ENCODE peak calls at places on chromosomes 2 and 18, in five cellular contexts. U is Peyer's patch, M is fibroblast of pulmonary artery, L is brain microvascular endothelial cell, R is psoas muscle. F is an unnamed sample.

GRCh38 chr2:178530625-178531142 is 50.4 kb downstream of the PLEKHA3 start:
- DNase-seq in M (no peak), L (no peak), U (no peak), R (no peak), F (peak)

GRCh38 chr2:67256892-67257291 is 140.2 kb upstream of the ETAA1 start:
- DNase-seq in U (no peak), M (peak), L (peak), R (no peak), F (peak)

GRCh38 chr2:45938649-45939511 is 287.4 kb downstream of the PRKCE start:
- DNase-seq in L (peak), M (peak), R (peak), U (peak), F (peak)

GRCh38 chr2:105754011-105754410 is 9.3 kb downstream of the NCK2 start:
- DNase-seq in R (no peak), U (no peak), M (no peak), L (no peak), F (no peak)

GRCh38 chr2:79189465-79189864 is 29.9 kb upstream of the REG3A start:
- DNase-seq in L (no peak), R (no peak), M (no peak), U (no peak), F (no peak)

GRCh38 chr2:3046170-3046865 is 331.3 kb downstream of the EIPR1 start:
- DNase-seq in M (no peak), R (no peak), U (no peak), L (no peak), F (no peak)

GRCh38 chr2:217091531-217091930 is 231.7 kb upstream of the TNP1 start:
- DNase-seq in L (no peak), M (no peak), R (no peak), U (no peak), F (no peak)

GRCh38 chr2:69104281-69104680 is 91.3 kb downstream of the ANTXR1 start:
- DNase-seq in L (no peak), R (peak), M (no peak), U (no peak), F (no peak)

GRCh38 chr2:98912221-98912851 is 23.7 kb downstream of the CRACDL start:
- DNase-seq in U (no peak), L (peak), M (peak), R (peak), F (peak)

GRCh38 chr2:16330012-16330411 is 335.6 kb downstream of the CYRIA start:
- DNase-seq in L (no peak), U (no peak), R (no peak), M (no peak), F (no peak)

GRCh38 chr2:217277646-217278048 is 417.8 kb upstream of the TNP1 start:
- DNase-seq in R (peak), U (no peak), M (peak), L (peak), F (peak)

GRCh38 chr18:46477425-46478011 is 179.5 kb downstream of the LOXHD1 start:
- DNase-seq in M (no peak), U (no peak), L (no peak), R (no peak), F (no peak)

GRCh38 chr2:38572167-38572566 is 30.6 kb downstream of the HNRNPLL start:
- DNase-seq in R (no peak), U (no peak), L (peak), M (peak), F (peak)

GRCh38 chr2:222318712-222319575 is 20.1 kb upstream of the PAX3 start:
- DNase-seq in R (no peak), L (no peak), U (peak), M (peak), F (peak)

GRCh38 chr2:241136661-241137260 is 12.5 kb downstream of the PASK start:
- DNase-seq in U (peak), R (no peak), M (no peak), L (no peak), F (no peak)

GRCh38 chr2:238908960-238909951 is 61.4 kb downstream of the TWIST2 start:
- DNase-seq in R (peak), L (peak), U (peak), M (peak), F (no peak)

GRCh38 chr2:159094173-159094737 is 125.8 kb downstream of the TANC1 start:
- DNase-seq in M (peak), R (peak), U (no peak), L (no peak), F (no peak)

GRCh38 chr2:17380003-17380402 is 138.2 kb downstream of the RAD51AP2 start:
- DNase-seq in M (no peak), R (no peak), L (no peak), U (no peak), F (no peak)

GRCh38 chr18:6920099-6920955 is 190.8 kb downstream of the ARHGAP28 start:
- DNase-seq in M (peak), U (no peak), R (peak), L (peak), F (peak)

GRCh38 chr2:10223471-10223870 is 79.2 kb upstream of the HPCAL1 start:
- DNase-seq in U (peak), L (no peak), R (no peak), M (no peak), F (no peak)

GRCh38 chr2:121689356-121689755 is 40.1 kb upstream of the CLASP1 start:
- DNase-seq in R (no peak), U (no peak), L (peak), M (peak), F (peak)

GRCh38 chr18:62226047-62226446 is 39.0 kb downstream of the RELCH start:
- DNase-seq in R (no peak), U (no peak), L (no peak), M (no peak), F (no peak)

GRCh38 chr2:234451852-234452625 is 44.8 kb downstream of the ARL4C start:
- DNase-seq in L (peak), R (no peak), M (peak), U (no peak), F (no peak)

GRCh38 chr18:79934311-79935097 is 16.9 kb downstream of the SLC66A2 start:
- DNase-seq in L (no peak), R (no peak), U (peak), M (no peak), F (no peak)

GRCh38 chr2:147884796-147885195 is 40.0 kb downstream of the ACVR2A start:
- DNase-seq in L (no peak), M (no peak), U (no peak), R (no peak), F (no peak)

GRCh38 chr2:191038241-191038725 is 24.3 kb upstream of the STAT1 start:
- DNase-seq in M (peak), U (no peak), L (peak), R (no peak), F (peak)

GRCh38 chr2:66534461-66534860 is 99.5 kb downstream of the MEIS1 start:
- DNase-seq in M (no peak), L (no peak), R (no peak), U (no peak), F (no peak)

GRCh38 chr2:147639891-147640290 is 204.9 kb upstream of the ACVR2A start:
- DNase-seq in R (no peak), L (no peak), U (no peak), M (no peak), F (no peak)

GRCh38 chr2:175004980-175005832 is at the start of gene CHN1:
- DNase-seq in R (peak), M (peak), U (peak), L (peak), F (peak)

DNA sequence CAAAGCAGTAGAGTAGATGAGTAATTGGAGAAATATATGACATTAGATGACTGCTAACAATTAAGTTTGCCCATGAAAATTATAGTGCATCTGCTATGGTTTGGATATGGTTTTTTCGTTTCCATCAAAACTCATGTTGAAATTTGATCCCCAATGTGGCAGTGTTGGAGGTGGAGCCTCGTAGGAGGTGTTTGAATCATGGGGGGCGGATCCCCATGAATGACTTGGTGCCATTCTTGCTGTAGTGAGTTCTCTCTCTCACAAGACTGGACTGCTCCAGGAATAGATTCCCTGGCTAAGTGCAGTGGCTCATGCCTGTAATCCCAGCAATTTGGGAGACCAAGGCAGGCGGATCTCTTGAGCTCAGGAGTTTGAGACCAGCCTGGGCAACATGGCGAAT is 9.7 kb upstream of the CUL3 start:
- DNase-seq in L (peak), R (no peak), U (no peak), M (no peak), F (peak)
- TF ChIP-seq CTCF in L (no peak), R (no peak), U (no peak), M (no peak), F (no peak)

GRCh38 chr2:75707901-75708300 is 2.8 kb downstream of the GCFC2 start:
- DNase-seq in U (no peak), R (no peak), L (no peak), M (peak), F (peak)

GRCh38 chr2:75709297-75709696 is 1.4 kb downstream of the GCFC2 start:
- DNase-seq in L (no peak), U (no peak), M (no peak), R (no peak), F (peak)

GRCh38 chr2:75705921-75706320 is 4.8 kb downstream of the GCFC2 start:
- DNase-seq in M (peak), R (no peak), L (no peak), U (no peak), F (no peak)

GRCh38 chr2:75710220-75710576 is 517 bp downstream of the GCFC2 start:
- DNase-seq in L (no peak), R (no peak), M (no peak), U (no peak), F (no peak)

DNA sequence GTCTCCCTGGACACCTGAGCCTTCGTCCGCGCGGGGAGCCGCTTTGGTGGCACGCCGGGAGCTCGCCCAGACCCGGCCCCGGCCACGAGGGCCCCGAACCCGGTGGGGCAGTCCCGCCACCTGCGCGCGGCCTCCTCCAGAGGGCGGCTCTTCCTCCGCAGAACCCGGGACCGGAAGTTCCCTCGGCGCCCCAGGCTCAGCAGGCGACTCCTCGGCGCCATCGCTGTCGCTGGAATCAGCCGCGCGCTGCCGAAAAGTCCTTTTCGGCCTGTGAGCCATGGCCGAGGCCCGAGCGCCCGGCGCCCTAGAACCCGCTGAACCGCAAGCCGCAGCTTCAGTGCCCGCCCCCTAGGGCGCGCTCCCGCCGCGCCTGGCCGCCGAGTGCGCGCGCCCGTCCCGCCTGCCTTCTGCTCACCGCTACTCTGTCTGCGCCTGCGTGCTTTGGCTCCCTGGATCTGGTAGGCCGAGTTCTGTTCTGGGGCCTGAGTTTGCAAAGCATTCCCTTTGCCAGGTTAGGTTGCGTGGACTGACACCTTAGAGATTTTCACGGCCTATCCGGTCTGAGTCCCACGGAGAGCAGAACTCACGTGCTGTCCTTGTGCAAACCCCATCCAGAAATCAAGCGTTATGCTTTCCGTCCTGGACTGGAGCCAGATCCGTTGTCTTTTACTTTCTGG is at the start of gene GCFC2:
- DNase-seq in L (peak), U (peak), M (peak), R (peak), F (peak)
- TF ChIP-seq CTCF in L (peak), U (peak), M (peak), R (peak), F (peak)

GRCh38 chr2:64978514-64979268 is 10.5 kb upstream of the SLC1A4 start:
- DNase-seq in M (peak), L (peak), U (no peak), R (no peak), F (peak)
- TF ChIP-seq CTCF in M (peak), L (peak), U (no peak), R (peak), F (no peak)

DNA sequence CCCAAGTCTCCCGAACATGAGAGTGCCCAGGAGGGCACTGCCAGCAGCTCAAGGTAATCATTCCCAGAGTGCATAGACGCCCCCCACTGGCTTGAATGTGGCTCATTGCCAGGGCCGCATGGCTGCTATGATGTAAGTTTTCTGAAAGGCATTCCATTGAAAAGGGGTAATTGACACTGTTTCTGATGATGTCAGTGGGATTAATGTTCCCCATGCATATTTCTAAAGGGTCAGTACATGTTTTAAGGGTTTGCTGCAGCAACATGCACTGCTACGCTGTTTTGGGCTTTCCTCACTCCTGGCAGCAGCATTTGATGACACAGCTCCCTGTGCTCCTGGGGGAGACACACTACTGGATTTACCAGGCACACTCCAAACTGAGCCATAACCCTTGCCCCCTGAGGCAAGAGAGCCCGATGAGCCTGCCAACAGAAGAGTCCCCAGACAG is 36.7 kb downstream of the KIAA2012 start:
- DNase-seq in U (no peak), M (peak), R (peak), L (peak), F (no peak)
- TF ChIP-seq CTCF in U (no peak), M (no peak), R (no peak), L (no peak), F (no peak)